ENCODE peak calls at places on chromosome 4, in five cellular contexts. F is CD4-positive, alpha-beta memory T cell; P is fibroblast of lung; Y is kidney; M is ovary. D is an unnamed sample. For H3K36me3, the result is how much of the 10 kb centered on the place peaks cover.

GRCh38 chr4:33073811-33074210 is 2353.6 kb downstream of the PCDH7 start:
- DNase-seq in Y (no peak), M (no peak), F (no peak), P (peak), D (no peak)

GRCh38 chr4:38783109-38783460 is 295 bp upstream of the TLR10 start:
- DNase-seq in F (no peak), Y (no peak), M (no peak), P (no peak), D (no peak)

GRCh38 chr4:118783887-118784286 is 52.0 kb downstream of the SEC24D start:
- DNase-seq in Y (no peak), M (no peak), F (no peak), P (peak), D (no peak)

GRCh38 chr4:53508446-53508845 is 82.8 kb downstream of the LNX1 start:
- DNase-seq in M (no peak), F (no peak), P (peak), Y (no peak), D (no peak)

GRCh38 chr4:30837131-30837539 is 117.0 kb downstream of the PCDH7 start:
- DNase-seq in M (no peak), P (no peak), F (no peak), Y (no peak), D (peak)

GRCh38 chr4:144709793-144710525 is 64.0 kb downstream of the HHIP start:
- DNase-seq in Y (peak), F (no peak), P (no peak), M (no peak), D (no peak)

GRCh38 chr4:135050086-135050717 is 848.6 kb upstream of the PABPC4L start:
- DNase-seq in F (no peak), Y (no peak), M (no peak), P (peak), D (no peak)

GRCh38 chr4:170687751-170688150 is 598.0 kb upstream of the AADAT start:
- DNase-seq in M (no peak), Y (no peak), F (no peak), P (no peak), D (no peak)

GRCh38 chr4:134906404-134907023 is 704.9 kb upstream of the PABPC4L start:
- DNase-seq in F (no peak), M (no peak), Y (no peak), P (peak), D (no peak)

GRCh38 chr4:83618431-83618830 is 82.5 kb downstream of the GPAT3 start:
- DNase-seq in M (no peak), Y (no peak), F (no peak), P (peak), D (no peak)

GRCh38 chr4:151797853-151798252 is 37.0 kb upstream of the GATB start:
- DNase-seq in M (no peak), Y (no peak), F (no peak), P (no peak), D (no peak)

GRCh38 chr4:151799417-151800030 is 38.7 kb upstream of the GATB start:
- DNase-seq in Y (no peak), M (no peak), P (no peak), F (no peak), D (no peak)

GRCh38 chr4:151798678-151799416 is 38.0 kb upstream of the GATB start:
- DNase-seq in M (no peak), Y (no peak), P (no peak), F (no peak), D (no peak)

GRCh38 chr4:151804821-151805220 is 44.0 kb upstream of the GATB start:
- DNase-seq in Y (no peak), P (peak), F (no peak), M (no peak), D (no peak)

GRCh38 chr4:151801547-151802516 is 41.0 kb upstream of the GATB start:
- DNase-seq in M (no peak), Y (no peak), F (peak), P (peak), D (no peak)
- H3K36me3 ChIP-seq in M (under half), Y (under half), F (under half), P (under half), D (under half)

DNA sequence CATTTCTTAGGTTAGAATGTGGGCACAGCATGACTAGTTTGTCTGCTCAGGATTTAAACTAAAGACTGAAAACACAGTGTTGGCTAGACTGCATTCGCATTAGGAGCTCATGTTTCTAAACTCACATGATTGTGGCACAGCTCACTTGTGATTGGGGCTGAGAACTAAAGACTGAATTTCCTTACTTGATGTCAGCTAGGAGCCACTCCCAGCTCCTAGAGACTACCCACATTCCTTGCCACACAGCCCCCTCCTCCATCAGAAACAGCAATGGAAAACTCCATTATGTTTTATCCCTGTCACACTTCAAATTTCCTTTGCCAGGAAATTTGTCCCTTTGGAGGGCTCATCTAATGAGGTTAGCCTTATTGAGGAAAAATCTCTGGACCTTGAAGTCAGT is 170.2 kb upstream of the NUDT6 start:
- DNase-seq in Y (no peak), P (no peak), F (no peak), M (no peak), D (no peak)
- H3K4me3 ChIP-seq in Y (no peak), P (no peak), F (no peak), M (no peak), D (no peak)

DNA sequence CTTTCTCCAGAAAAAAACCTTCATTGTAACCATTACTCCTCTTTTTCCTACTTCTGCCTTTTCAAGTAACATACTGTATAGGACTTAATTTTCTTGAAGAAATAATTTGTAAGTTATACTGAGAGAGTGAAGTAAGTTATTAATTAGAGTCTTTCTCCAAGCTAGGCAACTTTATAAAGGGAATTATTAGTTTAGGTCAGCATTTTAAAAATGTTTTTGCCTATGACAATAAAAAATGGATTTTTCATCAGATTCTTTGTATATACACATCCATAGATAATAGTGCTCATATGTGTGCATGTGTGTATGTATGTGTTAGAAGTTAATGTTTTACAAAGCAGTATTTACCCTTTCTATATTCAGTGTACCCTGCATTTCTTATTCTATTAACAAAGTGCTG is 10.4 kb upstream of the NUDT6 start:
- DNase-seq in F (no peak), Y (no peak), P (no peak), M (no peak), D (no peak)
- H3K36me3 ChIP-seq in F (under half), Y (under half), P (under half), M (under half), D (half or more)

GRCh38 chr4:107823870-107824366 is 814 bp upstream of the SGMS2 start:
- DNase-seq in Y (no peak), P (no peak), F (no peak), M (no peak), D (no peak)

GRCh38 chr4:107814758-107815552 is 9.8 kb upstream of the SGMS2 start:
- DNase-seq in F (no peak), P (no peak), M (no peak), Y (no peak), D (no peak)

GRCh38 chr4:107818301-107818910 is 6.3 kb upstream of the SGMS2 start:
- DNase-seq in F (no peak), M (no peak), P (no peak), Y (no peak), D (no peak)
- H3K4me3 ChIP-seq in F (no peak), M (no peak), P (no peak), Y (no peak), D (no peak)

GRCh38 chr4:25818293-25819240 is 44.2 kb downstream of the SEL1L3 start:
- DNase-seq in Y (no peak), M (no peak), F (no peak), P (no peak), D (no peak)

GRCh38 chr4:25815586-25815985 is 47.2 kb downstream of the SEL1L3 start:
- DNase-seq in P (no peak), Y (no peak), M (no peak), F (no peak), D (no peak)

GRCh38 chr4:25814737-25815136 is 48.1 kb downstream of the SEL1L3 start:
- DNase-seq in P (no peak), Y (no peak), F (no peak), M (no peak), D (no peak)

GRCh38 chr4:25817059-25817681 is 45.6 kb downstream of the SEL1L3 start:
- DNase-seq in Y (no peak), F (no peak), M (no peak), P (peak), D (no peak)

GRCh38 chr4:25816591-25817058 is 46.2 kb downstream of the SEL1L3 start:
- DNase-seq in F (no peak), P (no peak), M (no peak), Y (no peak), D (no peak)
- H3K36me3 ChIP-seq in F (under half), P (under half), M (under half), Y (under half), D (under half)

DNA sequence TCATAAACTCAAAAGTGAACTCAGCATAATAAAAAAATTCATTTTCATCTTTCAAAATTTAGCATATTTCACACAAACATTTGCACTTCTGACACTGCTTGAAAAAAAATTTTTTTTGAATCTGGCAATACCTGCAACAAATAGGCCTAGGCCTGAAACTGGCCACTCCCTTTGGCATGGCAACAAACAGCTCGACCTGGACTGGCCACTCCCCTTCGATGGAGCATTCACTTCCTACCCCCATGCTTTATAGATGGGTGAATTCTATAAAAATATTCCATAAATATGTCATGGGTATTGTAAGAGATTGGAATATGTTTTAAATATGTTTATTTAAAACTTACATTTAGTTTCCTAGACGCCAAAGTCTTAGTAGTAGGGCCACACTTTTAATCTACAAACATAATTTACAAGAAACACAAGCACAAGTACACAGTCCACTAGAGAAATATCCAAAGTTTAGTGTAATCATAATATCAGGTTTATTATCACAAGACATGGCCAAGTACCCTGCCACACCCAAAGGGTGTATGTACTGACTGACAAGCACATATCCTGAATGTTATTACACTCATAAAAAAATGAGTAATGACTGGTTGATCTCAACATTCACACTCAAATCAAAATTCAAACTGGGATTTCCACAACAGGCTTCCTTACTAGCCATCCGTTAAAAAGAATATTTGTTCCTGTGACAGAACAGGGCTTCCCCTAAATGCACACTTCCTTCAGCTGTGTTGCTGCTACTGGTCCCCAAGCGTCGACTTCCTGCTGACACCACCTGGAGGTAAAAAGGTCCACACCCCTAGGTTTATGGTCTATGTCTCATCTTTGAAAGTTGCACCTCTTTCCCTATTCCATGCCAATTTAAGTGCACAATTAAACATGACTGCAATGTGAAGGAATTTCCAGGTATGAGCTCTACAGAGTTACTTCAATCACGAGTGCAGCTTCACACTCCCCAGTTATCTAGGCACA is 271.5 kb downstream of the NR3C2 start:
- DNase-seq in Y (no peak), M (no peak), P (no peak), F (no peak), D (no peak)
- H3K4me3 ChIP-seq in Y (no peak), M (no peak), P (no peak), F (no peak), D (no peak)

D was measured in NT2/D1.